ENCODE peak calls at places on chromosomes 4 and X, in eight cellular contexts. D, Q, V, L, Z, T, G and E are unnamed samples. For H3K36me3 and H3K9me2, the result is how much of the 10 kb centered on the place peaks cover.

GRCh38 chr4:107278791-107279481 is 242.8 kb upstream of the DKK2 start:
- DNase-seq in D (no peak), Q (peak), V (no peak), L (no peak), Z (no peak), T (no peak), G (no peak), E (no peak)

GRCh38 chr4:67151376-67152343 is 393.6 kb downstream of the CENPC start:
- DNase-seq in D (no peak), Q (no peak), V (no peak), L (no peak), Z (no peak), T (no peak), G (no peak), E (no peak)

GRCh38 chr4:24992968-24993367 is 37.8 kb downstream of the LGI2 start:
- DNase-seq in D (no peak), Q (no peak), V (no peak), L (no peak), Z (no peak), T (no peak), G (no peak), E (no peak)

GRCh38 chr4:2469192-2469984 is 482 bp downstream of the RNF4 start:
- DNase-seq in D (no peak), Q (peak), V (peak), L (peak), Z (peak), T (peak), G (peak), E (peak)

GRCh38 chrX:148620023-148620422 is 119.6 kb downstream of the AFF2 start:
- DNase-seq in D (no peak), Q (no peak), V (no peak), L (no peak), Z (no peak), T (no peak), G (no peak), E (no peak)

GRCh38 chr4:151952711-151953254 is 192.0 kb upstream of the GATB start:
- DNase-seq in D (no peak), Q (no peak), V (no peak), L (no peak), Z (no peak), T (no peak), G (no peak), E (no peak)

GRCh38 chr4:67084801-67085200 is 460.5 kb downstream of the CENPC start:
- DNase-seq in D (no peak), Q (no peak), V (no peak), L (peak), Z (no peak), T (no peak), G (no peak), E (no peak)

GRCh38 chr4:64911846-64912245 is 502.6 kb upstream of the TECRL start:
- DNase-seq in D (no peak), Q (no peak), V (peak), L (peak), Z (no peak), T (no peak), G (no peak), E (no peak)

GRCh38 chrX:103674531-103675454 is 11.7 kb downstream of the MORF4L2 start:
- DNase-seq in D (no peak), Q (no peak), V (peak), L (no peak), Z (no peak), T (no peak), G (no peak), E (no peak)

GRCh38 chr4:55216871-55217635 is 91.7 kb upstream of the KDR start:
- DNase-seq in D (no peak), Q (peak), V (no peak), L (peak), Z (no peak), T (no peak), G (no peak), E (no peak)

GRCh38 chr4:75542824-75543223 is 13.0 kb upstream of the ODAPH start:
- DNase-seq in D (no peak), Q (peak), V (no peak), L (peak), Z (no peak), T (no peak), G (no peak), E (peak)

GRCh38 chrX:16491461-16491860 is 158.5 kb upstream of the S100G start:
- DNase-seq in D (no peak), Q (no peak), V (peak), L (no peak), Z (no peak), T (no peak), G (no peak), E (no peak)

GRCh38 chrX:129600981-129601424 is 53.8 kb downstream of the APLN start:
- DNase-seq in D (no peak), Q (peak), V (peak), L (peak), Z (peak), T (peak), G (peak), E (peak)

GRCh38 chr4:47858012-47858411 is 20.1 kb upstream of the CORIN start:
- DNase-seq in D (no peak), Q (no peak), V (no peak), L (no peak), Z (no peak), T (no peak), G (no peak), E (no peak)

GRCh38 chrX:39582091-39582490 is 515.7 kb downstream of the BCOR start:
- DNase-seq in D (peak), Q (no peak), V (no peak), L (peak), Z (no peak), T (no peak), G (no peak), E (peak)

GRCh38 chr4:76388160-76388908 is 32.6 kb downstream of the CCDC158 start:
- DNase-seq in D (no peak), Q (no peak), V (no peak), L (no peak), Z (no peak), T (no peak), G (no peak), E (peak)

GRCh38 chr4:113433116-113433515 is 328.4 kb downstream of the CAMK2D start:
- DNase-seq in D (no peak), Q (peak), V (no peak), L (no peak), Z (no peak), T (no peak), G (no peak), E (no peak)

GRCh38 chr4:159374749-159375535 is 272.1 kb downstream of the RAPGEF2 start:
- DNase-seq in D (no peak), Q (peak), V (no peak), L (no peak), Z (no peak), T (no peak), G (no peak), E (no peak)

GRCh38 chr4:32192363-32192762 is 1472.2 kb downstream of the PCDH7 start:
- DNase-seq in D (no peak), Q (no peak), V (no peak), L (no peak), Z (no peak), T (no peak), G (no peak), E (no peak)

GRCh38 chrX:131802836-131803626 is 220.1 kb upstream of the STK26 start:
- DNase-seq in D (no peak), Q (no peak), V (peak), L (peak), Z (peak), T (peak), G (peak), E (no peak)

GRCh38 chr4:48943387-48943786 is 36.8 kb upstream of the OCIAD2 start:
- DNase-seq in D (peak), Q (no peak), V (peak), L (peak), Z (no peak), T (no peak), G (peak), E (peak)

GRCh38 chr4:90503677-90504076 is 376.5 kb downstream of the CCSER1 start:
- DNase-seq in D (no peak), Q (no peak), V (peak), L (peak), Z (no peak), T (no peak), G (peak), E (no peak)

GRCh38 chr4:176499518-176499917 is 179.8 kb downstream of the SPCS3 start:
- DNase-seq in D (no peak), Q (peak), V (no peak), L (peak), Z (no peak), T (no peak), G (no peak), E (no peak)

GRCh38 chrX:54357414-54358377 is at the start of gene WNK3:
- DNase-seq in D (no peak), Q (peak), V (peak), L (peak), Z (no peak), T (peak), G (no peak), E (peak)

GRCh38 chr4:142350886-142351285 is 495.2 kb downstream of the INPP4B start:
- DNase-seq in D (no peak), Q (peak), V (no peak), L (peak), Z (no peak), T (no peak), G (no peak), E (peak)

GRCh38 chr4:7753931-7754465 is 185.7 kb downstream of the AFAP1 start:
- DNase-seq in D (no peak), Q (no peak), V (no peak), L (peak), Z (peak), T (no peak), G (peak), E (no peak)

GRCh38 chrX:34809096-34809495 is 133.5 kb upstream of the FAM47B start:
- DNase-seq in D (no peak), Q (no peak), V (no peak), L (no peak), Z (no peak), T (no peak), G (no peak), E (no peak)

GRCh38 chr4:103008875-103009729 is 10.4 kb downstream of the SLC9B1 start:
- DNase-seq in D (peak), Q (peak), V (peak), L (peak), Z (peak), T (peak), G (peak), E (peak)

GRCh38 chr4:3517731-3518510 is 14.3 kb downstream of the LRPAP1 start:
- DNase-seq in D (no peak), Q (no peak), V (no peak), L (no peak), Z (no peak), T (no peak), G (no peak), E (no peak)

GRCh38 chr4:152094851-152095700 is 334.3 kb upstream of the GATB start:
- DNase-seq in D (no peak), Q (peak), V (no peak), L (peak), Z (no peak), T (no peak), G (no peak), E (no peak)

GRCh38 chr4:25860586-25861421 is 2.0 kb downstream of the SEL1L3 start:
- DNase-seq in D (no peak), Q (peak), V (no peak), L (no peak), Z (no peak), T (no peak), G (peak), E (peak)

GRCh38 chrX:16836371-16836770 is 33.8 kb downstream of the RBBP7 start:
- DNase-seq in D (no peak), Q (peak), V (peak), L (peak), Z (no peak), T (peak), G (peak), E (peak)

GRCh38 chrX:46582964-46583363 is 9.4 kb downstream of the CHST7 start:
- DNase-seq in D (no peak), Q (peak), V (no peak), L (no peak), Z (no peak), T (no peak), G (no peak), E (no peak)

GRCh38 chr4:188976644-188977115 is 837.4 kb downstream of the TRIML1 start:
- DNase-seq in D (no peak), Q (peak), V (peak), L (peak), Z (peak), T (no peak), G (no peak), E (peak)
- TF ChIP-seq EZH2phosphoT487 in D (no peak), Q (no peak), V (no peak), L (no peak), Z (no peak), T (no peak), G (no peak), E (no peak)

GRCh38 chr4:10102981-10103330 is 13.6 kb downstream of the WDR1 start:
- DNase-seq in D (no peak), Q (no peak), V (no peak), L (no peak), Z (no peak), T (no peak), G (no peak), E (no peak)
- H3K36me3 ChIP-seq in D (under half), Q (under half), V (under half), L (under half), Z (under half), T (under half), G (half or more), E (under half)

GRCh38 chrX:49003696-49004095 is 1.6 kb upstream of the GRIPAP1 start:
- DNase-seq in D (no peak), Q (no peak), V (peak), L (peak), Z (no peak), T (no peak), G (peak), E (no peak)
- H3K9me2 ChIP-seq in D (under half), Q (under half), V (under half), L (under half), Z (under half), T (under half), G (under half), E (under half)

DNA sequence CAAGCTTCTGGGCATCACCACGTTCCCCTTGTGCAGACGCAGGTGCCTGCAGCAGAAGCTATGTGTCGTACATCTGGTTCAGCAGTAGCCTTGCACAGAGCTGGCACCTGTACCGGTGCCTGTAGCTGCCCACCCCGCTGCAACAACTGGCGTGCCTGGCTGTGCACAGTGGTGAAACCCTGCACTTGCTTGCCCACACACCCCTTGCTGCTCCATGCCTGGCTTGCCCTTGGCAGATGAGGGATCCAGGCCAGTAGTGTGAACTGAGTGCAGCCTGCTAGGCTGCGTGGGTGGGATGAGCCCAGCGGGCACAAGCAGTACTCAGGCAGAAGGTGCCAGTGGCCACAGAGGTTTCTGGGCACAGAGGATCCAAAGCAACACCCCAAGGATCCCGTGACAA is 528.4 kb downstream of the PPARGC1A start:
- DNase-seq in D (no peak), Q (no peak), V (no peak), L (no peak), Z (no peak), T (no peak), G (no peak), E (no peak)
- TF ChIP-seq EZH2phosphoT487 in D (no peak), Q (no peak), V (no peak), L (no peak), Z (no peak), T (no peak), G (no peak), E (no peak)

GRCh38 chr4:38692421-38692820 is 28.4 kb downstream of the KLF3 start:
- DNase-seq in D (no peak), Q (no peak), V (no peak), L (no peak), Z (no peak), T (no peak), G (no peak), E (no peak)
- H3K36me3 ChIP-seq in D (half or more), Q (half or more), V (under half), L (half or more), Z (under half), T (half or more), G (under half), E (under half)

GRCh38 chrX:73859622-73860021 is 296.6 kb downstream of the CHIC1 start:
- DNase-seq in D (no peak), Q (no peak), V (no peak), L (no peak), Z (no peak), T (no peak), G (no peak), E (no peak)
- H3K9me2 ChIP-seq in D (under half), Q (under half), V (under half), L (under half), Z (under half), T (under half), G (under half), E (under half)

GRCh38 chrX:52082578-52082977 is 13.6 kb upstream of the MAGED4B start:
- DNase-seq in D (no peak), Q (peak), V (no peak), L (peak), Z (no peak), T (no peak), G (no peak), E (no peak)
- TF ChIP-seq EZH2phosphoT487 in D (no peak), Q (no peak), V (no peak), L (no peak), Z (no peak), T (no peak), G (no peak), E (no peak)

GRCh38 chr4:100095729-100096595 is 94.3 kb downstream of the DDIT4L start:
- DNase-seq in D (peak), Q (peak), V (peak), L (peak), Z (peak), T (peak), G (peak), E (peak)
- H3K36me3 ChIP-seq in D (under half), Q (under half), V (under half), L (under half), Z (under half), T (under half), G (under half), E (under half)

GRCh38 chr4:98632258-98632657 is 26.2 kb downstream of the TSPAN5 start:
- DNase-seq in D (no peak), Q (no peak), V (no peak), L (no peak), Z (no peak), T (no peak), G (no peak), E (no peak)
- H3K9me2 ChIP-seq in D (under half), Q (under half), V (under half), L (under half), Z (under half), T (under half), G (under half), E (under half)